ENCODE peak calls at places on chromosomes 2 and 18, in seven cellular contexts. One of them, this sample, is unnamed.

GRCh38 chr2:181146171-181146570 is 165.8 kb downstream of the UBE2E3 start:
- DNase-seq in SK-N-SH: no peak
- DNase-seq in stomach: no peak
- DNase-seq in breast epithelium: no peak
- DNase-seq in HL-60: no peak
- DNase-seq in HCT116: no peak
- DNase-seq in sigmoid colon: no peak
- DNase-seq in this sample: no peak

GRCh38 chr2:233367606-233368005 is 13.3 kb downstream of the DGKD start:
- DNase-seq in HCT116: no peak
- DNase-seq in stomach: no peak
- DNase-seq in HL-60: no peak
- DNase-seq in breast epithelium: no peak
- DNase-seq in sigmoid colon: no peak
- DNase-seq in SK-N-SH: no peak
- DNase-seq in this sample: no peak

GRCh38 chr2:239014458-239014857 is 166.6 kb downstream of the TWIST2 start:
- DNase-seq in breast epithelium: no peak
- DNase-seq in sigmoid colon: peak
- DNase-seq in HCT116: no peak
- DNase-seq in HL-60: no peak
- DNase-seq in stomach: peak
- DNase-seq in SK-N-SH: no peak
- DNase-seq in this sample: no peak

GRCh38 chr2:198287706-198288105 is 483.3 kb downstream of the PLCL1 start:
- DNase-seq in HL-60: no peak
- DNase-seq in sigmoid colon: no peak
- DNase-seq in SK-N-SH: no peak
- DNase-seq in breast epithelium: no peak
- DNase-seq in HCT116: no peak
- DNase-seq in stomach: no peak
- DNase-seq in this sample: no peak

GRCh38 chr2:65063426-65063825 is 7.2 kb downstream of the CEP68 start:
- DNase-seq in breast epithelium: no peak
- DNase-seq in stomach: no peak
- DNase-seq in SK-N-SH: peak
- DNase-seq in sigmoid colon: no peak
- DNase-seq in HCT116: no peak
- DNase-seq in HL-60: no peak
- DNase-seq in this sample: no peak

GRCh38 chr2:168515502-168515901 is 59.4 kb downstream of the CERS6 start:
- DNase-seq in breast epithelium: no peak
- DNase-seq in sigmoid colon: no peak
- DNase-seq in stomach: no peak
- DNase-seq in HCT116: no peak
- DNase-seq in SK-N-SH: no peak
- DNase-seq in HL-60: no peak
- DNase-seq in this sample: no peak

GRCh38 chr2:43024515-43024962 is 201.9 kb downstream of the ZFP36L2 start:
- DNase-seq in breast epithelium: no peak
- DNase-seq in stomach: peak
- DNase-seq in sigmoid colon: peak
- DNase-seq in SK-N-SH: peak
- DNase-seq in HCT116: peak
- DNase-seq in HL-60: peak
- DNase-seq in this sample: no peak

GRCh38 chr2:54962935-54963334 is 87.3 kb downstream of the RTN4 start:
- DNase-seq in SK-N-SH: no peak
- DNase-seq in sigmoid colon: no peak
- DNase-seq in breast epithelium: no peak
- DNase-seq in HL-60: no peak
- DNase-seq in HCT116: no peak
- DNase-seq in stomach: no peak
- DNase-seq in this sample: no peak

GRCh38 chr2:189116059-189116458 is 63.5 kb downstream of the COL5A2 start:
- DNase-seq in sigmoid colon: no peak
- DNase-seq in stomach: no peak
- DNase-seq in breast epithelium: no peak
- DNase-seq in HCT116: no peak
- DNase-seq in SK-N-SH: no peak
- DNase-seq in HL-60: no peak
- DNase-seq in this sample: no peak

GRCh38 chr2:105617631-105618350 is 126.9 kb upstream of the NCK2 start:
- DNase-seq in sigmoid colon: no peak
- DNase-seq in HL-60: no peak
- DNase-seq in HCT116: no peak
- DNase-seq in SK-N-SH: no peak
- DNase-seq in breast epithelium: no peak
- DNase-seq in stomach: peak
- DNase-seq in this sample: no peak

GRCh38 chr2:15788458-15789229 is 151.7 kb upstream of the MYCN start:
- DNase-seq in HL-60: no peak
- DNase-seq in breast epithelium: no peak
- DNase-seq in sigmoid colon: no peak
- DNase-seq in HCT116: no peak
- DNase-seq in SK-N-SH: no peak
- DNase-seq in stomach: no peak
- DNase-seq in this sample: no peak

GRCh38 chr2:20343128-20343527 is 7.5 kb downstream of the PUM2 start:
- DNase-seq in HL-60: no peak
- DNase-seq in HCT116: no peak
- DNase-seq in stomach: no peak
- DNase-seq in breast epithelium: no peak
- DNase-seq in sigmoid colon: no peak
- DNase-seq in SK-N-SH: no peak
- DNase-seq in this sample: no peak

GRCh38 chr2:75787532-75788132 is 76.9 kb upstream of the GCFC2 start:
- DNase-seq in SK-N-SH: peak
- DNase-seq in sigmoid colon: no peak
- DNase-seq in breast epithelium: no peak
- DNase-seq in stomach: no peak
- DNase-seq in HCT116: peak
- DNase-seq in HL-60: no peak
- DNase-seq in this sample: no peak

GRCh38 chr2:164439885-164440284 is 181.4 kb downstream of the GRB14 start:
- DNase-seq in HL-60: no peak
- DNase-seq in sigmoid colon: no peak
- DNase-seq in stomach: no peak
- DNase-seq in breast epithelium: no peak
- DNase-seq in HCT116: no peak
- DNase-seq in SK-N-SH: no peak
- DNase-seq in this sample: no peak

GRCh38 chr2:1405967-1406366 is 7.3 kb upstream of the TPO start:
- DNase-seq in breast epithelium: no peak
- DNase-seq in stomach: no peak
- DNase-seq in SK-N-SH: no peak
- DNase-seq in HCT116: no peak
- DNase-seq in HL-60: no peak
- DNase-seq in sigmoid colon: no peak
- DNase-seq in this sample: no peak

GRCh38 chr2:57759131-57759530 is 287.5 kb upstream of the VRK2 start:
- DNase-seq in sigmoid colon: no peak
- DNase-seq in SK-N-SH: no peak
- DNase-seq in breast epithelium: no peak
- DNase-seq in HL-60: no peak
- DNase-seq in stomach: no peak
- DNase-seq in HCT116: no peak
- DNase-seq in this sample: no peak

GRCh38 chr2:57758686-57759085 is 287.9 kb upstream of the VRK2 start:
- DNase-seq in HCT116: no peak
- DNase-seq in HL-60: no peak
- DNase-seq in SK-N-SH: no peak
- DNase-seq in sigmoid colon: no peak
- DNase-seq in breast epithelium: no peak
- DNase-seq in stomach: no peak
- DNase-seq in this sample: no peak

GRCh38 chr2:57760448-57760847 is 286.2 kb upstream of the VRK2 start:
- DNase-seq in HL-60: no peak
- DNase-seq in stomach: no peak
- DNase-seq in sigmoid colon: no peak
- DNase-seq in breast epithelium: no peak
- DNase-seq in HCT116: no peak
- DNase-seq in SK-N-SH: no peak
- DNase-seq in this sample: no peak

DNA sequence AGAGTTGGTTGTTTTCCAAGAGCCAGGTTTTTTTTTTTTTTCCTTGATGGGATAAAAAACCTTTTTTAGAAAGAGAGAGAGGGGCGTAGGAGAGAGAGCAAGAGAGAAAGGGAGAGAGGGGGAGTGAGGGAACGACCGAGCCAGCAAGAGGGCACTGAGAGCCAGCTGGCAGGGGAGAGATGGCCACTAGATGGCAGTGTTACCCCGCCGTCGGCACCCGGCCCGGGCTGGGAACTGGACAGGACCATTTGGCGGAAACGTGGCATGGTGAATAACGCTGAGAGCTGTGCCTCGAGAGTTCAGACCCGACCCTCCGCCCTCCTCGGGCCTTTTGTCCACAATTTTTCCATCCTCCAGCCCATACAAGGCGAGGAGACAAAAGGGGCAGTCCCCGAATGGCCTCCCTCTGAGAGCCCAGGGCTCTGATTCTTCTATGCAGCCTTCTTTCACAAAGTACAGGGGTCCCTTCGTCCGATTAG is 286.7 kb upstream of the VRK2 start:
- DNase-seq in HL-60: peak
- DNase-seq in SK-N-SH: peak
- DNase-seq in sigmoid colon: peak
- DNase-seq in stomach: peak
- DNase-seq in breast epithelium: peak
- DNase-seq in HCT116: peak
- DNase-seq in this sample: no peak
- TF ChIP-seq POLR2AphosphoS5 in HL-60: no peak
- TF ChIP-seq POLR2AphosphoS5 in SK-N-SH: no peak
- TF ChIP-seq POLR2AphosphoS5 in sigmoid colon: no peak
- TF ChIP-seq POLR2AphosphoS5 in stomach: no peak
- TF ChIP-seq POLR2AphosphoS5 in breast epithelium: no peak
- TF ChIP-seq POLR2AphosphoS5 in HCT116: no peak
- TF ChIP-seq POLR2AphosphoS5 in this sample: no peak

GRCh38 chr2:201114846-201115245 is 1.1 kb upstream of the CFLAR start:
- DNase-seq in SK-N-SH: no peak
- DNase-seq in breast epithelium: no peak
- DNase-seq in HL-60: no peak
- DNase-seq in sigmoid colon: no peak
- DNase-seq in HCT116: no peak
- DNase-seq in stomach: no peak
- DNase-seq in this sample: no peak
- H3K4me3 ChIP-seq in SK-N-SH: no peak
- H3K4me3 ChIP-seq in breast epithelium: peak
- H3K4me3 ChIP-seq in HL-60: no peak
- H3K4me3 ChIP-seq in sigmoid colon: no peak
- H3K4me3 ChIP-seq in HCT116: no peak
- H3K4me3 ChIP-seq in stomach: no peak
- H3K4me3 ChIP-seq in this sample: no peak

GRCh38 chr18:49647496-49648168 is 85.8 kb downstream of the LIPG start:
- DNase-seq in HL-60: no peak
- DNase-seq in stomach: no peak
- DNase-seq in sigmoid colon: peak
- DNase-seq in breast epithelium: no peak
- DNase-seq in HCT116: no peak
- DNase-seq in SK-N-SH: no peak
- DNase-seq in this sample: no peak

GRCh38 chr18:49646864-49647263 is 85.0 kb downstream of the LIPG start:
- DNase-seq in stomach: no peak
- DNase-seq in SK-N-SH: no peak
- DNase-seq in HCT116: no peak
- DNase-seq in sigmoid colon: peak
- DNase-seq in HL-60: no peak
- DNase-seq in breast epithelium: no peak
- DNase-seq in this sample: no peak

GRCh38 chr18:49650426-49650891 is 88.6 kb downstream of the LIPG start:
- DNase-seq in breast epithelium: no peak
- DNase-seq in sigmoid colon: no peak
- DNase-seq in SK-N-SH: no peak
- DNase-seq in HCT116: no peak
- DNase-seq in HL-60: no peak
- DNase-seq in stomach: peak
- DNase-seq in this sample: no peak

GRCh38 chr18:49648326-49648725 is 86.5 kb downstream of the LIPG start:
- DNase-seq in SK-N-SH: no peak
- DNase-seq in stomach: no peak
- DNase-seq in HL-60: no peak
- DNase-seq in sigmoid colon: no peak
- DNase-seq in breast epithelium: no peak
- DNase-seq in HCT116: no peak
- DNase-seq in this sample: no peak

DNA sequence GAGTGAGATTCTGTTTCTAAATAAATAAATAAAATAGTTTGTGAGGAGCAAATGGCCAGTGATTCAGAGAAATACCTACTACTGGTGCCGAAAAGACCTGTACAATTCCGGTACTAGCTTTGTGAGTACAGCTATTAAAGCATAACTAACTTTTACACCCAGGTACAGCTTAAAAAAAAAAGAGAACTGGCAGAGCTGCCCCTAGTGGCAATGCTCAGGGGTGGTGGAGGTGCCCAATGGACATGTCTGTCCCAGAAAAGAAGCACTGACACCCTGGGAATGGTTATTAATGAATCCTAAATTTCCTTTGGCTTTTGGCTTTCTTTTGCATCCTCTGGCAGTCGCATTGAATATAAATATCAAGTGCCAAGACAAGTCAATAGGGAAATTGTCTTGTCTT is 87.0 kb downstream of the LIPG start:
- DNase-seq in stomach: no peak
- DNase-seq in SK-N-SH: no peak
- DNase-seq in breast epithelium: no peak
- DNase-seq in HL-60: no peak
- DNase-seq in HCT116: peak
- DNase-seq in sigmoid colon: no peak
- DNase-seq in this sample: no peak
- TF ChIP-seq CTCF in stomach: no peak
- TF ChIP-seq CTCF in SK-N-SH: peak
- TF ChIP-seq CTCF in breast epithelium: no peak
- TF ChIP-seq CTCF in HL-60: peak
- TF ChIP-seq CTCF in HCT116: no peak
- TF ChIP-seq CTCF in sigmoid colon: no peak
- TF ChIP-seq CTCF in this sample: no peak

GRCh38 chr18:66119347-66119746 is 368.5 kb downstream of the CDH7 start:
- DNase-seq in sigmoid colon: no peak
- DNase-seq in HCT116: no peak
- DNase-seq in SK-N-SH: no peak
- DNase-seq in HL-60: no peak
- DNase-seq in stomach: no peak
- DNase-seq in breast epithelium: no peak
- DNase-seq in this sample: no peak
- TF ChIP-seq POLR2AphosphoS5 in sigmoid colon: no peak
- TF ChIP-seq POLR2AphosphoS5 in HCT116: no peak
- TF ChIP-seq POLR2AphosphoS5 in SK-N-SH: no peak
- TF ChIP-seq POLR2AphosphoS5 in HL-60: no peak
- TF ChIP-seq POLR2AphosphoS5 in stomach: no peak
- TF ChIP-seq POLR2AphosphoS5 in breast epithelium: no peak
- TF ChIP-seq POLR2AphosphoS5 in this sample: no peak

GRCh38 chr2:217941886-217942728 is 60.7 kb downstream of the TNS1 start:
- DNase-seq in breast epithelium: no peak
- DNase-seq in SK-N-SH: no peak
- DNase-seq in HCT116: no peak
- DNase-seq in sigmoid colon: no peak
- DNase-seq in stomach: no peak
- DNase-seq in HL-60: no peak
- DNase-seq in this sample: no peak
- H3K4me3 ChIP-seq in breast epithelium: peak
- H3K4me3 ChIP-seq in SK-N-SH: peak
- H3K4me3 ChIP-seq in HCT116: no peak
- H3K4me3 ChIP-seq in sigmoid colon: peak
- H3K4me3 ChIP-seq in stomach: peak
- H3K4me3 ChIP-seq in HL-60: no peak
- H3K4me3 ChIP-seq in this sample: peak

GRCh38 chr18:31553800-31554199 is 37.9 kb upstream of the TTR start:
- DNase-seq in HL-60: no peak
- DNase-seq in SK-N-SH: no peak
- DNase-seq in HCT116: peak
- DNase-seq in sigmoid colon: no peak
- DNase-seq in stomach: no peak
- DNase-seq in breast epithelium: no peak
- DNase-seq in this sample: no peak
- TF ChIP-seq CTCF in HL-60: no peak
- TF ChIP-seq CTCF in SK-N-SH: peak
- TF ChIP-seq CTCF in HCT116: no peak
- TF ChIP-seq CTCF in sigmoid colon: no peak
- TF ChIP-seq CTCF in stomach: no peak
- TF ChIP-seq CTCF in breast epithelium: no peak
- TF ChIP-seq CTCF in this sample: no peak